ENCODE peak calls at places on chromosomes 13 and 19, in five cellular contexts. L, A, V, C and I are unnamed samples.

GRCh38 chr13:113802761-113803160 is 43.7 kb downstream of the TMEM255B start:
- DNase-seq in C (no peak), V (no peak), A (no peak), L (no peak), I (no peak)

GRCh38 chr19:47230122-47230920 is 678 bp downstream of the BBC3 start:
- DNase-seq in A (no peak), L (peak), V (peak), C (peak), I (peak)

GRCh38 chr13:76672422-76672821 is 213.8 kb downstream of the KCTD12 start:
- DNase-seq in C (no peak), L (peak), A (peak), V (no peak), I (peak)

GRCh38 chr19:32373614-32374295 is 28.3 kb downstream of the ZNF507 start:
- DNase-seq in V (peak), C (peak), L (peak), A (peak), I (peak)

GRCh38 chr13:45596800-45597484 is 18.6 kb downstream of the ERICH6B start:
- DNase-seq in A (no peak), C (no peak), V (no peak), L (no peak), I (no peak)

GRCh38 chr13:48629282-48629681 is 24.4 kb upstream of the CYSLTR2 start:
- DNase-seq in L (no peak), A (no peak), V (no peak), C (peak), I (peak)

GRCh38 chr13:113978741-113979481 is 5.0 kb upstream of the C13orf46 start:
- DNase-seq in A (no peak), V (no peak), C (no peak), L (no peak), I (no peak)

GRCh38 chr13:38905081-38905480 is 85.5 kb downstream of the STOML3 start:
- DNase-seq in V (no peak), A (no peak), L (no peak), C (no peak), I (no peak)

DNA sequence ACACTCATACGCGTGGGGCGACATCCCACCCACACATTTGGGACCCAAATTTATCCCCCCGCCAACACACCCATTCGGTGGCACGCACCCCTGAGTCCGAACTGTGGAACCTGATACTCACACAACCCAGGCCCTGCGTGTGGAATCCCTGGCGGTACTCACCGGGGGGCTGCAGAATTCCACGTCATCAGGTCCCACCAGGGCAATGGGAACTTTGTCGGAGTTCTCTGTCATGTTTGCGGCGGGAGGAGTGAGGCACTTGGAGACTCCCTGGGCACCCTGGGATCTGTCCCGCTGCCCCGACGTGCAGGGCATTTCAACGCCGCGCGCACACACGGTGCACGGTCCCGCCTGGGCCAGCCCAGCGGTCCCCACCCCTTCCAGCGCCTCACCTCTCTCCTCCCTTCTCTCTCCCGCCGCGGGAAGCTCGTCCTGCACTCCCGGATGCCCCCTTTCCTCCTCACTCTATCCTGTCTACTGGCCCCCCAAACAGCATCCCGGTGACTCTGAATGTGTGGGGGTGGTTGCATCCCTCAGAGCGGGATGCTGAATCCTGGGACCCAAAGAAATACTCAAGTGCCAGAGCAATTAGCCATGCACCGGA is at the start of gene CNMD:
- DNase-seq in V (no peak), A (no peak), L (no peak), C (no peak), I (no peak)
- H3K4me2 ChIP-seq in V (no peak), A (no peak), L (no peak), C (peak), I (peak)

DNA sequence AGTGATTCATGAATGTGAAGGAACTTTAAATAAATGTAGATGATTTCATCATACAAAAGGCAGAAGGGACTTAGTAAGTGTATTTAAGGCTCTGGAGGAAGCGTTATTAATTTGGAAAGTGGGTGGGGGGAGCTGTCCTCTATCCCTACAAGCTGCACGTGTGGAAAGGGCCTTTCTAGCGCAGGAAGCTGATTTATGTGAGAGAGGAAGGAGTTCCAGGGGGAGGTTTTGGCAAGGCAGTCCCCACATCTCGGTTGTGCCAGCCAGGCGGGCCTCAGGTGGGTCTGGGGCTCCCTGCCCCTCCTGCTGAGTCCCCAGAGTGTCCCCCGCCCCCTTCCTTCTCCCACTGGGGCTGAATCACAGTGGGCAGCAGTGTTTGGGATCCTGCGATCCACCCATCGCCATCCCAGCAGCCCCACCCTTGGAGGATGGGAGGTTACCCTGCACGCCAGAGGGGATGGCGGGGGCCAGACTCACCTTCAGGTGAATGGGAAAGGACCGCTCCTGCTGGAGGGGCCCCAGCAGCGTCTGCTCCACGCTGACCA is 709 bp downstream of the DLEU7 start:
- DNase-seq in V (no peak), C (no peak), L (no peak), A (no peak), I (no peak)
- H2AFZ ChIP-seq in V (no peak), C (no peak), L (no peak), A (no peak), I (peak)

GRCh38 chr19:45791744-45792481 is 732 bp downstream of the DMWD start:
- DNase-seq in V (no peak), C (no peak), L (no peak), A (no peak), I (no peak)

GRCh38 chr19:45793178-45793564 is 526 bp upstream of the DMWD start:
- DNase-seq in L (no peak), A (no peak), C (no peak), V (no peak), I (no peak)

GRCh38 chr19:45790942-45791341 is 1.7 kb downstream of the DMWD start:
- DNase-seq in V (no peak), A (no peak), C (no peak), L (no peak), I (no peak)

GRCh38 chr19:45794627-45795026 is 2.0 kb upstream of the DMWD start:
- DNase-seq in A (no peak), L (no peak), V (no peak), C (no peak), I (no peak)

DNA sequence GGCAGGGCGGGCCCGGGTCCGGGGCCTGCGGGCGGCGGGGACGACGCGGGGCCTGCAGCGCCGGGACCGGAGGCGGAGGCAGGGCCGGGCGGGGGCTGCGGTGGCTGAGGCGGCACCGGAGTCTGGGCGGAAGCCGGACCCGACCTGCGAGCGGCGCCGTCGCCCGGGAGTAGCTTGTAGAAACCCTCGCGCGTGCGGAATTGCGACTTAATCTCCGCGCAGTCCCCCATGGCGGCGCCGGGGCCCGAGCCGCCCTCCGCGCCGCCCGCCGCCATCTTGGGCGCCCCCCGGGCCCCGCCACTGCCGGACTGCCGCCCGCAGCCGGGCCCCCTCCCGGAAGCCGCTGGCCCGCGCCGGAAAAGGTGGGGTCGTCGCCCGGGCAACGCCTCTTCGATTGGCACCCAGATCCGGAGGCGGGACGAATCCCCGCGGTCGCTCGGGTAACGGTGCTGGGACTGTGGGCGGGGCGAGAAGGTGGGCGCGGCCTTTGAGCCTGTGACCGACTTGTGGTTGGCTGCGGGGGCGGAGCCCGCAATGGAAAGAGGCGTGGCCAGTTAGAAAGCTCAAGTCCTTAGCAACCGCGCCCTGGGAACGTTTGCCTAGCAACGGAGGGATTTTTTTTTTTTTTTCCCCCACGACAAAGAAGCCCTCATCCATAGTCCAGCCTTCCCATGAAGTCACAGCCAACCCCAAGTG is at the start of gene DMWD:
- DNase-seq in V (peak), C (peak), A (peak), L (peak), I (peak)
- H3K4me2 ChIP-seq in V (peak), C (peak), A (peak), L (peak), I (peak)

DNA sequence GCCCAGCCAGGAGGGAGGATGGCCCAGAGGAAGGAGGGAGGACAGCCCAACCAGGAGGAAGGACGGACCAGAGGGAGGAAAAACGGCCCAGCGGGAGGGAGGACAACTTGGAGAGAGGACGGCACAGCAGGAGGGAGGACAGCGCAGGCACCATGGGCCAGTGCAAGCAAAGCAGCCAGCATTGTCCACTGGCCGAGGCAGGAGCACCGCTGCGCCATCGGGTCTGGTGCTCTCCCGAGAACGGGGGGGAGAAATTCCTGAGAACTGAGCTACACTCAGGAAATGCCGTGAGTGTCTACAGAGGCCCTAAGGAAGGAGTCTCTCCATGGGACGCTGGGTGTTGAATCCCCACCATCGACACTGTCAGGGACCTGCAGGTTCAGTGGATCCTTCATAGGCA is 38.5 kb upstream of the SOX1 start:
- DNase-seq in A (no peak), V (no peak), L (no peak), C (no peak), I (no peak)
- H2AFZ ChIP-seq in A (no peak), V (no peak), L (no peak), C (no peak), I (no peak)

GRCh38 chr19:38059897-38060296 is 152.9 kb downstream of the SIPA1L3 start:
- DNase-seq in A (no peak), C (no peak), V (no peak), L (no peak), I (no peak)

GRCh38 chr19:38061294-38061693 is 154.3 kb downstream of the SIPA1L3 start:
- DNase-seq in C (no peak), L (peak), V (no peak), A (peak), I (no peak)

GRCh38 chr19:38057954-38058690 is 151.1 kb downstream of the SIPA1L3 start:
- DNase-seq in A (peak), V (peak), C (peak), L (no peak), I (peak)

GRCh38 chr19:38062959-38063786 is 156.2 kb downstream of the SIPA1L3 start:
- DNase-seq in V (no peak), A (no peak), C (no peak), L (peak), I (no peak)

DNA sequence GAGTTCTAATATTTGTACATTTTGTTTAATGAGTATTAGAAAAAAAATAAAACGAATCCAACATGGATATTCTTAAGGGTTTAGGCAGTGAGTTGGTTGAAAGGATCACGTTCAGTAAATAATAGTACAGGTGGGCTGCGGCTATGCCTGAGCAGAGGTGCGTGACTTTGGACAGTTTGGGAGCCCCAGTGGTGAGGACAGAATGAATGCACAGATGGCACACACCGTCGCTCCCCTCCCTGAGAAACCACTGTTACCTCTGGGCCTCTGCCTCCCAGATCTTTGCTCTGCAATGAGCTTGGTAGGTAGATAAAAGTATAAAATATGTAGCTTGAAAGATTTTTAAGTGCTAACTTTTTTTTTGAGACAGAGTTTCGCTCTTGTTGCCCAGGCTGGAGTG is 153.3 kb downstream of the SIPA1L3 start:
- DNase-seq in L (no peak), A (no peak), C (no peak), V (no peak), I (no peak)
- H3K4me2 ChIP-seq in L (no peak), A (no peak), C (no peak), V (no peak), I (no peak)

GRCh38 chr19:40780582-40780981 is 2.5 kb downstream of the RAB4B start:
- DNase-seq in L (no peak), C (no peak), A (no peak), V (no peak), I (no peak)

GRCh38 chr19:40777795-40778044 is 327 bp upstream of the RAB4B start:
- DNase-seq in C (no peak), L (no peak), A (no peak), V (no peak), I (no peak)

GRCh38 chr19:40776966-40777794 is 867 bp upstream of the RAB4B start:
- DNase-seq in A (peak), V (peak), L (peak), C (peak), I (peak)

GRCh38 chr19:40778045-40778864 is at the start of gene RAB4B:
- DNase-seq in L (peak), C (peak), A (peak), V (peak), I (peak)

DNA sequence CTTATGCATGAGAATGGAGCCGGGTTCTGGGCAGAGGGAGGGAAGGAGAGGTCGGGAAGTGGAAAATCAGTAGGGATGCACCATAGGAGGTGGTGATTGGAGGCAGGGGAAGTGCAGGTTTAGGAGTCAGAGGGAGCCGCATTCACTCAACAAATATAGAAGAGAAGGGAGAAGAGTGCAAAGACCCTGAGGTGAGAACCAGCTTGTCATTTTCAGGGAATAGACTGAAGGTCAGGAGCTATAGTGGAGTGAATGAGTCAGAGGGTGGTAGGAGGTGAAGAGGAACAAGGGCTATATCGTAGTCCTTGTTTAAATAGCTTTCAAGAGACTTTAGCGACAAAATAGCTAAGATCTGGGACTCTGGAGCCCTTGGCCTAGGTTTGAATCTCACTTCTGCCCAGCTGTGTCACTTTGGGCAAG is 828 bp downstream of the RAB4B start:
- DNase-seq in V (no peak), A (no peak), L (no peak), C (peak), I (peak)
- H2AFZ ChIP-seq in V (peak), A (peak), L (peak), C (no peak), I (no peak)

GRCh38 chr13:28355822-28356371 is 139.0 kb downstream of the FLT1 start:
- DNase-seq in V (no peak), C (no peak), L (peak), A (no peak), I (peak)

GRCh38 chr13:28356506-28357064 is 138.3 kb downstream of the FLT1 start:
- DNase-seq in V (no peak), A (no peak), C (no peak), L (no peak), I (no peak)

GRCh38 chr13:28355046-28355821 is 139.7 kb downstream of the FLT1 start:
- DNase-seq in A (no peak), V (no peak), L (no peak), C (no peak), I (no peak)

GRCh38 chr13:28349901-28350654 is 144.8 kb downstream of the FLT1 start:
- DNase-seq in C (no peak), L (no peak), A (no peak), V (no peak), I (peak)

GRCh38 chr13:28353679-28354078 is 141.2 kb downstream of the FLT1 start:
- DNase-seq in V (no peak), A (no peak), L (no peak), C (no peak), I (no peak)
- H3K4me2 ChIP-seq in V (no peak), A (no peak), L (no peak), C (no peak), I (no peak)

GRCh38 chr13:33251131-33251629 is 34.4 kb downstream of the STARD13 start:
- DNase-seq in V (peak), C (no peak), L (peak), A (peak), I (peak)
- H2AFZ ChIP-seq in V (no peak), C (no peak), L (no peak), A (no peak), I (no peak)